ENCODE peak calls at places on chromosomes 2 and 18, in ten cellular contexts. R is stomach, W is heart left ventricle, B is adrenal gland, N is body of pancreas, H is tibial nerve, K is right lobe of liver, P is IMR-90, F is spleen, C is K562. G is an unnamed sample.

GRCh38 chr2:163731735-163732134 is 4.1 kb downstream of the FIGN start:
- DNase-seq in R (no peak), W (no peak), B (no peak), N (no peak), H (no peak), K (no peak), P (no peak), F (no peak), C (no peak), G (no peak)

GRCh38 chr2:1891147-1891546 is 146.8 kb upstream of the PXDN start:
- DNase-seq in R (no peak), W (peak; percentile 77), B (no peak), N (no peak), H (no peak), K (no peak), P (no peak), F (no peak), C (no peak), G (no peak)

GRCh38 chr2:203743441-203743932 is 37.0 kb downstream of the CD28 start:
- DNase-seq in R (no peak), W (no peak), B (no peak), N (peak; percentile 14), H (no peak), K (no peak), P (peak; percentile 43), F (no peak), C (no peak), G (peak; percentile 64)

GRCh38 chr18:21242141-21243040 is at the start of gene GREB1L:
- DNase-seq in R (peak; percentile 63), W (peak; percentile 70), B (peak; percentile 17), N (peak; percentile 22), H (peak; percentile 20), K (peak; percentile 87), P (no peak), F (no peak), C (no peak), G (peak; percentile 17)

GRCh38 chr2:8437228-8437948 is 244.5 kb upstream of the ID2 start:
- DNase-seq in R (no peak), W (no peak), B (no peak), N (no peak), H (no peak), K (no peak), P (no peak), F (no peak), C (no peak), G (no peak)

GRCh38 chr18:24219561-24220317 is 80.9 kb downstream of the CABYR start:
- DNase-seq in R (no peak), W (peak; percentile 61), B (no peak), N (peak; percentile 18), H (no peak), K (no peak), P (no peak), F (no peak), C (no peak), G (peak; percentile 84)

GRCh38 chr2:128473175-128474013 is 154.7 kb upstream of the HS6ST1 start:
- DNase-seq in R (no peak), W (peak; percentile 50), B (peak; percentile 46), N (peak; percentile 31), H (no peak), K (peak; percentile 39), P (peak; percentile 62), F (no peak), C (no peak), G (peak; percentile 22)

GRCh38 chr2:73283545-73284295 is 558 bp downstream of the FBXO41 start:
- DNase-seq in R (no peak), W (no peak), B (no peak), N (no peak), H (no peak), K (no peak), P (no peak), F (no peak), C (peak; percentile 46), G (no peak)

GRCh38 chr2:191322838-191323506 is 77.8 kb downstream of the MYO1B start:
- DNase-seq in R (no peak), W (no peak), B (no peak), N (no peak), H (no peak), K (no peak), P (no peak), F (no peak), C (no peak), G (no peak)

DNA sequence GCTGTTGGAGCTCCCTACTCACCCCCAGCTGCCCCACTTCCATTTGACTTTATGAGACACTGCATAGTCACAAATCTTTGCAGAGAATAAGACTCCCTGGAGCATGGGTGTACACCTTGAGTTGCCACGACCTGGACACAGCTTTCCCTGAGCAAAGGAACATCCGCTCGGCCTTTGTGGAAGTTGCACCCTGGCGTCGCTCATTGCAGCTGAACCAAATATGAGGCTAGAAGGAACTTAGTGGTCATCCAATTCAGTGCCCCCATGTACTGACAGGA is 2.7 kb downstream of the CAPN14 start:
- DNase-seq in R (no peak), W (no peak), B (no peak), N (no peak), H (no peak), K (no peak), P (no peak), F (no peak), C (no peak), G (no peak)
- H3K4me1 ChIP-seq in R (no peaks in the 10 kb centered on the region), W (no peaks in the 10 kb centered on the region), B (no peaks in the 10 kb centered on the region), N (no peaks in the 10 kb centered on the region), H (no peaks in the 10 kb centered on the region), K (no peaks in the 10 kb centered on the region), P (no peaks in the 10 kb centered on the region), F (peaks cover 48% of the 10 kb centered on the region), C (no peaks in the 10 kb centered on the region), G (no peaks in the 10 kb centered on the region)

DNA sequence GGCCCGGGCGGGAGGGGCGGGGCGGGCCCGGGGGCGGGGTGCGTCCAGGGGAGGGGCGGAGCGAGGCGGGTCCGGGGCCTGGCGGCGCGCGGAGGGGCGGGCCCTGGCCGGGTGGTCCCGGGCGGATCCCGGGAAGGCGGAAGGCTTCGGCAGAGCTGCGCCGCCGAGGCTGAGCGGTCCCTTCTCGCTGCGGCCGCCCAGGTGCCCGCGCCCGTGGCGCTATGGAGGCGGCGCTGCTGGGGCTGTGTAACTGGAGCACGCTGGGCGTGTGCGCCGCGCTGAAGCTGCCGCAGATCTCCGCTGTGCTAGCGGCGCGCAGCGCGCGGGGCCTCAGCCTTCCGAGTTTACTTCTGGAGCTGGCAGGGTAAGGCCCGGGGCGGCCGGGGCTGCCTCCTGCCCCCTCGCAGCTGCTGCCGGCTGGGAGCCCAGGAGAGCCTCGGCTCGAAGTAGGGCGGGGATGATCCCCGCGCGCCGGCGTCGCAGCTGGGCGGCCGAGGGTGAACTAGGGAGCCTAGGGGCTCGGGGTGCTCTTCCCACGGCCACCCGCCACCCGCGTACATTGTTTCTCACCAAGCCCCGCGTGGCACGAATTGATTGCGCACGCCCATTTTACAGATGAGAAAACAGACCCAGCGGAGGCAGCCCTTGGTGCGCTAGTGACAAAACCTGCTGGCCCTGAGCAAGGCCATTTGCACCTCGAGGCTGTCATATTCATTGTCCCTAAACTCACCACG is at the start of gene SLC66A3:
- DNase-seq in R (no peak), W (no peak), B (peak; percentile 44), N (peak; percentile 91), H (no peak), K (no peak), P (peak; percentile 87), F (peak; percentile 97), C (no peak), G (no peak)
- TF ChIP-seq POLR2A in R (no peak), W (no peak), B (peak; percentile 77), N (peak; percentile 95), H (peak; percentile 77), K (peak; percentile 85), P (peak; percentile 44), F (no peak), C (peak; percentile 61), G (peak; percentile 81)

GRCh38 chr2:120759543-120760331 is 24.1 kb downstream of the GLI2 start:
- DNase-seq in R (no peak), W (peak; percentile 12), B (no peak), N (no peak), H (no peak), K (peak; percentile 12), P (no peak), F (peak; percentile 51), C (no peak), G (no peak)

GRCh38 chr2:120761911-120762310 is 26.2 kb downstream of the GLI2 start:
- DNase-seq in R (no peak), W (peak; percentile 13), B (no peak), N (no peak), H (no peak), K (no peak), P (no peak), F (no peak), C (no peak), G (peak; percentile 6)

GRCh38 chr2:120761164-120761861 is 25.6 kb downstream of the GLI2 start:
- DNase-seq in R (no peak), W (peak; percentile 11), B (no peak), N (no peak), H (no peak), K (peak; percentile 33), P (no peak), F (peak; percentile 64), C (no peak), G (no peak)

GRCh38 chr2:120762341-120763061 is 26.8 kb downstream of the GLI2 start:
- DNase-seq in R (no peak), W (peak; percentile 17), B (no peak), N (no peak), H (no peak), K (peak; percentile 37), P (no peak), F (peak; percentile 58), C (no peak), G (no peak)

GRCh38 chr2:120760446-120761135 is 24.9 kb downstream of the GLI2 start:
- DNase-seq in R (no peak), W (peak; percentile 72), B (peak; percentile 40), N (no peak), H (peak; percentile 50), K (peak; percentile 37), P (peak; percentile 38), F (peak; percentile 62), C (no peak), G (no peak)
- H3K4me1 ChIP-seq in R (peaks cover 23% of the 10 kb centered on the region), W (no peaks in the 10 kb centered on the region), B (no peaks in the 10 kb centered on the region), N (no peaks in the 10 kb centered on the region), H (peaks cover 73% of the 10 kb centered on the region), K (no peaks in the 10 kb centered on the region), P (peaks cover 68% of the 10 kb centered on the region), F (no peaks in the 10 kb centered on the region), C (no peaks in the 10 kb centered on the region), G (peaks cover 9% of the 10 kb centered on the region)

GRCh38 chr2:177254433-177255226 is 9.9 kb downstream of the NFE2L2 start:
- DNase-seq in R (peak; percentile 67), W (peak; percentile 50), B (no peak), N (peak; percentile 39), H (no peak), K (no peak), P (peak; percentile 52), F (no peak), C (peak; percentile 69), G (no peak)

GRCh38 chr2:177253704-177254103 is 10.8 kb downstream of the NFE2L2 start:
- DNase-seq in R (no peak), W (no peak), B (no peak), N (no peak), H (no peak), K (no peak), P (no peak), F (no peak), C (no peak), G (no peak)

GRCh38 chr2:177251165-177251542 is 13.4 kb downstream of the NFE2L2 start:
- DNase-seq in R (no peak), W (no peak), B (no peak), N (no peak), H (no peak), K (no peak), P (no peak), F (no peak), C (no peak), G (no peak)

GRCh38 chr2:177255227-177255601 is 9.3 kb downstream of the NFE2L2 start:
- DNase-seq in R (no peak), W (no peak), B (no peak), N (no peak), H (no peak), K (no peak), P (no peak), F (no peak), C (no peak), G (no peak)

GRCh38 chr2:177252808-177253531 is 11.6 kb downstream of the NFE2L2 start:
- DNase-seq in R (no peak), W (no peak), B (no peak), N (no peak), H (no peak), K (no peak), P (no peak), F (no peak), C (no peak), G (no peak)
- TF ChIP-seq POLR2A in R (no peak), W (no peak), B (no peak), N (no peak), H (no peak), K (no peak), P (no peak), F (no peak), C (no peak), G (no peak)